ENCODE peak calls at places on chromosomes 1 and 21, in nine cellular contexts. P, H, C, V, O, W, A, Y and X are unnamed samples.

GRCh38 chr1:10001016-10001665 is 4.1 kb downstream of the RBP7 start:
- DNase-seq in P (no peak), H (no peak), C (no peak), V (no peak), O (no peak), W (no peak), A (no peak), Y (no peak), X (no peak)

GRCh38 chr1:233217832-233218231 is 77.7 kb downstream of the PCNX2 start:
- DNase-seq in P (no peak), H (no peak), C (no peak), V (no peak), O (no peak), W (no peak), A (no peak), Y (no peak), X (no peak)

GRCh38 chr1:114677691-114678090 is 7.8 kb upstream of the DENND2C start:
- DNase-seq in P (no peak), H (no peak), C (no peak), V (no peak), O (no peak), W (no peak), A (no peak), Y (no peak), X (peak)

GRCh38 chr1:85330206-85330605 is 53.8 kb upstream of the BCL10 start:
- DNase-seq in P (no peak), H (no peak), C (no peak), V (peak), O (peak), W (peak), A (peak), Y (peak), X (no peak)

GRCh38 chr1:62891961-62892562 is 108.1 kb downstream of the ATG4C start:
- DNase-seq in P (no peak), H (no peak), C (no peak), V (peak), O (peak), W (no peak), A (no peak), Y (no peak), X (no peak)

GRCh38 chr21:28442624-28443023 is 550.1 kb downstream of the LTN1 start:
- DNase-seq in P (no peak), H (no peak), C (no peak), V (no peak), O (peak), W (no peak), A (peak), Y (no peak), X (no peak)

GRCh38 chr1:220952941-220953340 is 73.7 kb downstream of the HLX start:
- DNase-seq in P (no peak), H (no peak), C (no peak), V (no peak), O (no peak), W (no peak), A (no peak), Y (no peak), X (no peak)

GRCh38 chr1:90044346-90044745 is 49.4 kb downstream of the ZNF326 start:
- DNase-seq in P (no peak), H (no peak), C (no peak), V (no peak), O (no peak), W (no peak), A (no peak), Y (no peak), X (no peak)

GRCh38 chr1:18217398-18218043 is 109.9 kb downstream of the IGSF21 start:
- DNase-seq in P (no peak), H (peak), C (no peak), V (no peak), O (peak), W (no peak), A (peak), Y (peak), X (peak)